ENCODE peak calls at places on chromosomes 3 and 15, in six cellular contexts. R is T-cell, W is GM20000, A is GM12892, Z is SK-N-MC, I is activated T-helper 1 cell treated with Interleukin-2 at 50 U/mL for 16 hours. T is an unnamed sample.

GRCh38 chr3:126130981-126131750 is 47.2 kb upstream of the SLC41A3 start:
- DNase-seq in A (no peak), W (no peak), I (no peak), Z (no peak), R (no peak), T (no peak)

GRCh38 chr3:134971359-134971758 is 176.3 kb downstream of the EPHB1 start:
- DNase-seq in A (no peak), R (no peak), I (no peak), W (no peak), Z (no peak), T (no peak)

GRCh38 chr3:169456900-169457299 is 206.6 kb downstream of the MECOM start:
- DNase-seq in I (no peak), A (no peak), Z (no peak), R (no peak), W (no peak), T (no peak)

GRCh38 chr3:125033135-125033534 is 22.7 kb downstream of the HEG1 start:
- DNase-seq in A (no peak), Z (no peak), I (no peak), R (no peak), W (no peak), T (no peak)

GRCh38 chr3:107421170-107421792 is 44.0 kb downstream of the CCDC54 start:
- DNase-seq in Z (peak; percentile 61), R (no peak), A (no peak), I (no peak), W (peak; percentile 52), T (no peak)

GRCh38 chr15:76470691-76471090 is 134.1 kb downstream of the ISL2 start:
- DNase-seq in W (no peak), I (no peak), R (no peak), A (no peak), Z (no peak), T (no peak)

GRCh38 chr15:60346653-60347052 is 51.1 kb downstream of the ANXA2 start:
- DNase-seq in W (no peak), I (no peak), R (no peak), A (no peak), Z (no peak), T (no peak)

GRCh38 chr3:197748597-197749314 is 927 bp upstream of the FYTTD1 start:
- DNase-seq in A (no peak), R (no peak), Z (peak; percentile 96), W (no peak), I (no peak), T (no peak)

GRCh38 chr3:23667536-23668429 is 138.0 kb upstream of the UBE2E1 start:
- DNase-seq in A (no peak), W (no peak), I (no peak), R (no peak), Z (no peak), T (no peak)

GRCh38 chr3:141279074-141279945 is 47.7 kb downstream of the PXYLP1 start:
- DNase-seq in A (no peak), I (no peak), W (peak; percentile 40), Z (no peak), R (no peak), T (no peak)

GRCh38 chr3:23809840-23810341 is 4.1 kb downstream of the UBE2E1 start:
- DNase-seq in I (no peak), R (no peak), A (no peak), W (peak; percentile 51), Z (no peak), T (no peak)

GRCh38 chr3:108407858-108408257 is 102.5 kb downstream of the MYH15 start:
- DNase-seq in W (no peak), I (no peak), A (no peak), Z (peak; percentile 18), R (no peak), T (no peak)

GRCh38 chr3:150970665-150971327 is 1.7 kb downstream of the CLRN1 start:
- DNase-seq in A (no peak), Z (no peak), W (no peak), R (no peak), I (no peak), T (no peak)

GRCh38 chr15:82045179-82045891 is 483 bp downstream of the MEX3B start:
- DNase-seq in A (no peak), R (no peak), I (no peak), Z (no peak), W (peak; percentile 58), T (peak; percentile 22)

GRCh38 chr3:17302774-17303173 is 418.0 kb downstream of the PLCL2 start:
- DNase-seq in A (no peak), I (no peak), R (no peak), W (no peak), Z (no peak), T (no peak)

GRCh38 chr15:39135989-39136388 is 444.9 kb upstream of the THBS1 start:
- DNase-seq in I (no peak), A (no peak), Z (no peak), R (no peak), W (no peak), T (no peak)

GRCh38 chr3:42262525-42262924 is 3.5 kb downstream of the CCK start:
- DNase-seq in I (no peak), A (no peak), W (no peak), Z (no peak), R (no peak), T (no peak)

GRCh38 chr3:196016485-196016884 is 65.4 kb downstream of the TFRC start:
- DNase-seq in Z (no peak), I (no peak), A (no peak), R (no peak), W (no peak), T (no peak)

GRCh38 chr3:193040836-193041672 is 123.4 kb upstream of the MB21D2 start:
- DNase-seq in R (no peak), Z (no peak), A (no peak), I (no peak), W (peak; percentile 52), T (peak; percentile 15)

GRCh38 chr3:126110431-126111125 is 26.7 kb upstream of the SLC41A3 start:
- DNase-seq in A (peak; percentile 7), I (no peak), R (no peak), Z (no peak), W (no peak), T (no peak)

GRCh38 chr3:194488007-194488742 is 1.4 kb upstream of the ATP13A3 start:
- DNase-seq in Z (no peak), A (no peak), R (no peak), W (no peak), I (no peak), T (no peak)

GRCh38 chr3:9224490-9224889 is 25.0 kb downstream of the SRGAP3 start:
- DNase-seq in A (peak; percentile 44), R (no peak), W (peak; percentile 78), Z (no peak), I (no peak), T (peak; percentile 55)

GRCh38 chr3:56468184-56469106 is at the start of gene ERC2:
- DNase-seq in W (no peak), A (no peak), Z (no peak), I (no peak), R (no peak), T (no peak)

GRCh38 chr3:13513051-13513912 is 33.2 kb downstream of the HDAC11 start:
- DNase-seq in W (no peak), R (no peak), A (no peak), I (no peak), Z (no peak), T (no peak)

GRCh38 chr3:143697975-143698374 is 150.3 kb downstream of the SLC9A9 start:
- DNase-seq in A (no peak), I (no peak), W (no peak), R (no peak), Z (no peak), T (no peak)

GRCh38 chr3:109081746-109082510 is 36.0 kb downstream of the MORC1 start:
- DNase-seq in A (no peak), I (no peak), R (no peak), W (peak; percentile 65), Z (no peak), T (peak; percentile 39)

GRCh38 chr15:60644903-60645302 is 166.0 kb upstream of the ICE2 start:
- DNase-seq in Z (no peak), W (no peak), I (no peak), R (no peak), A (no peak), T (no peak)

GRCh38 chr3:112638327-112639020 is 2.5 kb downstream of the CCDC80 start:
- DNase-seq in Z (no peak), W (no peak), R (no peak), A (no peak), I (no peak), T (no peak)

GRCh38 chr3:66588340-66588847 is 87.6 kb upstream of the LRIG1 start:
- DNase-seq in R (no peak), I (no peak), W (no peak), A (no peak), Z (no peak), T (no peak)

GRCh38 chr3:105802073-105802706 is 66.6 kb downstream of the CBLB start:
- DNase-seq in W (no peak), A (no peak), I (no peak), R (no peak), Z (no peak), T (no peak)

GRCh38 chr3:193829781-193830180 is 236.8 kb downstream of the OPA1 start:
- DNase-seq in A (no peak), W (no peak), I (no peak), R (no peak), Z (no peak), T (no peak)

GRCh38 chr15:44595656-44596510 is 58.9 kb downstream of the EIF3J start:
- DNase-seq in I (no peak), R (no peak), A (no peak), Z (no peak), W (peak; percentile 37), T (no peak)

GRCh38 chr15:41820791-41821423 is 7.0 kb upstream of the JMJD7 start:
- DNase-seq in W (no peak), I (no peak), A (no peak), R (no peak), Z (no peak), T (no peak)

GRCh38 chr15:75723847-75724660 is 11.4 kb upstream of the CSPG4 start:
- DNase-seq in I (no peak), W (peak; percentile 85), A (peak; percentile 76), R (no peak), Z (peak; percentile 8), T (peak; percentile 62)

GRCh38 chr3:15757824-15758223 is 40.0 kb downstream of the ANKRD28 start:
- DNase-seq in R (no peak), A (no peak), W (no peak), Z (no peak), I (no peak), T (no peak)

GRCh38 chr15:89361451-89362202 is 27.0 kb upstream of the POLG start:
- DNase-seq in W (peak; percentile 90), A (peak; percentile 80), I (peak; percentile 12), R (peak; percentile 31), Z (no peak), T (peak; percentile 88)

GRCh38 chr3:123739754-123740153 is 144.4 kb downstream of the MYLK start:
- DNase-seq in A (no peak), I (no peak), Z (no peak), R (no peak), W (no peak), T (no peak)

GRCh38 chr3:128382221-128382807 is 84.4 kb downstream of the DNAJB8 start:
- DNase-seq in W (no peak), R (no peak), A (no peak), I (no peak), Z (no peak), T (no peak)

T was measured in GM19239.